ENCODE peak calls at places on chromosomes 13 and 19, in six cellular contexts. U, G, D, Q, K and F are unnamed samples.

GRCh38 chr19:30204721-30205120 is 167.5 kb upstream of the ZNF536 start:
- DNase-seq in K (no peak), G (no peak), Q (no peak), U (no peak), D (no peak), F (no peak)

GRCh38 chr19:15144046-15144646 is 36.9 kb downstream of the SYDE1 start:
- DNase-seq in G (no peak), Q (no peak), U (no peak), D (no peak), K (peak), F (no peak)

GRCh38 chr19:40976134-40976533 is 14.9 kb upstream of the CYP2B6 start:
- DNase-seq in Q (no peak), K (no peak), D (no peak), U (peak), G (no peak), F (peak)

GRCh38 chr13:110756268-110756667 is 42.8 kb downstream of the ING1 start:
- DNase-seq in G (peak), U (no peak), K (peak), Q (no peak), D (no peak), F (no peak)

GRCh38 chr19:858868-859843 is at the start of gene CFD:
- DNase-seq in K (peak), G (no peak), U (no peak), Q (no peak), D (no peak), F (no peak)

GRCh38 chr13:23159587-23160240 is 21.1 kb upstream of the SGCG start:
- DNase-seq in K (no peak), Q (no peak), G (no peak), D (no peak), U (no peak), F (no peak)

GRCh38 chr13:92745233-92745632 is 481.4 kb upstream of the GPC6 start:
- DNase-seq in D (no peak), U (no peak), Q (no peak), G (no peak), K (no peak), F (no peak)

GRCh38 chr19:49639401-49640112 is 386 bp downstream of the RRAS start:
- DNase-seq in K (no peak), U (no peak), Q (no peak), D (no peak), G (no peak), F (no peak)

GRCh38 chr13:100459747-100460146 is 128.8 kb downstream of the GGACT start:
- DNase-seq in G (no peak), Q (no peak), K (no peak), D (no peak), U (no peak), F (no peak)

GRCh38 chr19:41821003-41821735 is 23.3 kb downstream of the LYPD4 start:
- DNase-seq in D (peak), Q (peak), U (peak), K (peak), G (peak), F (peak)

GRCh38 chr13:46572758-46573384 is 19.9 kb downstream of the LRCH1 start:
- DNase-seq in U (no peak), Q (no peak), G (no peak), D (peak), K (no peak), F (peak)

GRCh38 chr19:38478273-38478971 is 44.9 kb downstream of the RYR1 start:
- DNase-seq in D (peak), G (peak), U (no peak), K (peak), Q (peak), F (peak)

GRCh38 chr13:50915562-50915961 is 6.0 kb downstream of the RNASEH2B start:
- DNase-seq in D (peak), K (no peak), U (no peak), Q (no peak), G (no peak), F (peak)

GRCh38 chr19:50275577-50276368 is 53.4 kb downstream of the KCNC3 start:
- DNase-seq in K (no peak), G (no peak), U (no peak), Q (no peak), D (no peak), F (no peak)

GRCh38 chr13:96091164-96091931 is 1.4 kb downstream of the HS6ST3 start:
- DNase-seq in K (no peak), D (no peak), Q (no peak), G (no peak), U (no peak), F (peak)

GRCh38 chr13:110882972-110883371 is 31.9 kb downstream of the ANKRD10 start:
- DNase-seq in K (peak), G (no peak), Q (no peak), D (no peak), U (no peak), F (no peak)

GRCh38 chr13:94339116-94339687 is 140.3 kb downstream of the DCT start:
- DNase-seq in D (no peak), K (no peak), U (no peak), G (no peak), Q (no peak), F (no peak)

GRCh38 chr19:45879055-45879454 is 6.9 kb downstream of the IRF2BP1 start:
- DNase-seq in Q (no peak), K (no peak), D (no peak), G (no peak), U (no peak), F (no peak)

GRCh38 chr19:6476155-6476895 is 5.3 kb downstream of the DENND1C start:
- DNase-seq in D (peak), Q (peak), K (peak), U (peak), G (peak), F (peak)

GRCh38 chr13:46721054-46721453 is 75.9 kb downstream of the ESD start:
- DNase-seq in D (peak), Q (peak), U (peak), G (peak), K (peak), F (peak)

GRCh38 chr13:75776550-75776949 is 140.4 kb downstream of the LMO7 start:
- DNase-seq in K (no peak), Q (no peak), U (no peak), G (no peak), D (no peak), F (no peak)

DNA sequence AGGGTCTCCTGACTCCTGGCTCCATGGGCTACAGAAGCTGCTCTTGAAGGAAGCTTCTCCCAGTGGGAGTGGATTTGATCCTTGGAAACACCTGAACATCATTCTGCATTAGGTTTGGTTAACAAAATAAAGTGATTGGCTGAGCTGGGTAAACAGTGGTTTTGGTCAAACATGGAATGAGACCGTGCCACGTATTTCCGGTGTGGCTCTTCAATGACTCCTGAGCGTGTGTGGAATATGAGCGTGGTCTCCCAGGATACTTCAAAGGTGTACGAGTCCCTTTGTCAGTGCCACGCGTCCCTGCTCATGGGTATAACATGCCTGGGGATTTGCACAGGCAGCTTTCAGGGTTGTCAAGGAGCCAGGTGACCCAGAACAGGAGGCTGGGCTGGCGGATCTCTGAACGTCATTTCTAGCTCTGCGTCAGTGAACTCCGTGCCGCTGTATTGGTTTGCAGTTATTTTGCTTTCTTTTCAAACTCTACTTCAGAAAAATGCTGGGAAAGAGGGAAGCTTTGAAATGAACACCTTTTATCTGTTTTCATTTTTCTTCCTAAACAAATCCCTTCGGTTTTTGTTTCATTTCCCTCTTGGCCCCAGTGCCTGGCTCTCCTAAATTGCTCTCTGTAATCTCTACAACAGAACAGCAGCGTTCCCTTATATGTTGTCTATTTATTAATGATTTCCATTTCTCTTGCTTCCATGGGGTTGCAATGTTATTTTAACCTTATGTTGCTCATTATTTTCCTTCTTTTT is 26.3 kb upstream of the GJB6 start:
- DNase-seq in G (no peak), D (no peak), K (peak), U (no peak), Q (peak), F (no peak)
- H3K4me3 ChIP-seq in G (no peak), D (no peak), K (no peak), U (no peak), Q (peak), F (no peak)

GRCh38 chr19:17445526-17446165 is 2.8 kb downstream of the TMEM221 start:
- DNase-seq in Q (no peak), D (no peak), G (no peak), U (no peak), K (no peak), F (no peak)
- H3K4me3 ChIP-seq in Q (no peak), D (no peak), G (no peak), U (no peak), K (no peak), F (no peak)

GRCh38 chr13:101626925-101627555 is 174.6 kb downstream of the ITGBL1 start:
- DNase-seq in D (peak), U (peak), K (no peak), Q (no peak), G (no peak), F (peak)
- H3K4me3 ChIP-seq in D (peak), U (no peak), K (peak), Q (peak), G (no peak), F (no peak)

GRCh38 chr13:34805347-34805746 is 136.7 kb upstream of the NBEA start:
- DNase-seq in U (no peak), K (no peak), G (no peak), Q (no peak), D (no peak), F (no peak)
- H3K4me3 ChIP-seq in U (no peak), K (no peak), G (no peak), Q (no peak), D (no peak), F (no peak)

DNA sequence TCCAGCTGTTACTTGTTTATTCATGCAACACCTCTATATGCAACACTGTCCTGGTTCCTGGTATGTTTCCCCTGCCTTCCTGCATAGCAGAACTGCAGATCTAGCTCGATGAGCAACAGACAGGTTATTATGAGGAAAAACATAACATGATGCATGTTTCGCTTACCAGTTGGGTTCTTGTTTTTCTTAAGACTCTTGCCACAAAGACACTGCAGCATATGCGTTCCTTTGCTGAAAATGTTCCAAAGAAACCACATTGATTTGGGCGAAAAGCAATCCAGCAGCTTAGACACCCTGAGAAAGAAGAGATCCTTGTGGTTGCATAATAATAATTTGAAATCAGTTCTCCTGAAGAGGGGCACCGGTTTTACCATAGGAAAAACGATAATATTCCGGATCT is 543 bp downstream of the FGF14 start:
- DNase-seq in U (no peak), Q (no peak), G (no peak), K (peak), D (no peak), F (no peak)
- H3K4me3 ChIP-seq in U (no peak), Q (peak), G (peak), K (peak), D (no peak), F (no peak)

DNA sequence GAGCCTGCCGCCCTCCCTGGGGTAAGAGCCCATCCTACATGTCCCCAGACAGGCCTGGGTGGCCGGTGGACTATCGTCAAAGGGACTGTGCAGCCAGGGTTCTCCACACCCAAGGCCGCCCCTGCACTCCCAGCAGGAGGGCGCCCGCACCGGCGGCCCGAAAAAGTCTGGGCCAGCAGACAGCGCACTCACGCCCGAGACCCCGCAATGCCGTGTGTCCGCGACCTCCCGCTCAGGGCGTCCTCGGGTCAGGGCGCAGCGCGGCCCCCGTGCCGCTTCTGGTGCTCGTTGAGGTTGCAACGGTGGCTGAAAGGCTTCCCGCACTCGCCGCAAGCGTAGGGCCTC is 2.6 kb upstream of the A1BG start:
- DNase-seq in G (no peak), K (no peak), D (no peak), U (no peak), Q (no peak), F (no peak)
- H3K4me3 ChIP-seq in G (peak), K (no peak), D (no peak), U (no peak), Q (no peak), F (no peak)

GRCh38 chr19:8578642-8579265 is 1.5 kb upstream of the MYO1F start:
- DNase-seq in G (peak), Q (peak), U (peak), D (peak), K (peak), F (peak)

GRCh38 chr19:8577247-8577646 is at the start of gene MYO1F:
- DNase-seq in U (no peak), D (peak), G (no peak), Q (no peak), K (no peak), F (peak)

GRCh38 chr19:8575467-8575997 is 1.7 kb downstream of the MYO1F start:
- DNase-seq in D (no peak), Q (no peak), U (peak), G (peak), K (peak), F (no peak)

GRCh38 chr19:8577741-8578140 is 499 bp upstream of the MYO1F start:
- DNase-seq in K (no peak), G (no peak), U (no peak), Q (no peak), D (no peak), F (no peak)

GRCh38 chr19:8576273-8576993 is 809 bp downstream of the MYO1F start:
- DNase-seq in G (no peak), Q (no peak), K (no peak), D (no peak), U (no peak), F (peak)
- H3K4me3 ChIP-seq in G (no peak), Q (no peak), K (no peak), D (peak), U (no peak), F (peak)

DNA sequence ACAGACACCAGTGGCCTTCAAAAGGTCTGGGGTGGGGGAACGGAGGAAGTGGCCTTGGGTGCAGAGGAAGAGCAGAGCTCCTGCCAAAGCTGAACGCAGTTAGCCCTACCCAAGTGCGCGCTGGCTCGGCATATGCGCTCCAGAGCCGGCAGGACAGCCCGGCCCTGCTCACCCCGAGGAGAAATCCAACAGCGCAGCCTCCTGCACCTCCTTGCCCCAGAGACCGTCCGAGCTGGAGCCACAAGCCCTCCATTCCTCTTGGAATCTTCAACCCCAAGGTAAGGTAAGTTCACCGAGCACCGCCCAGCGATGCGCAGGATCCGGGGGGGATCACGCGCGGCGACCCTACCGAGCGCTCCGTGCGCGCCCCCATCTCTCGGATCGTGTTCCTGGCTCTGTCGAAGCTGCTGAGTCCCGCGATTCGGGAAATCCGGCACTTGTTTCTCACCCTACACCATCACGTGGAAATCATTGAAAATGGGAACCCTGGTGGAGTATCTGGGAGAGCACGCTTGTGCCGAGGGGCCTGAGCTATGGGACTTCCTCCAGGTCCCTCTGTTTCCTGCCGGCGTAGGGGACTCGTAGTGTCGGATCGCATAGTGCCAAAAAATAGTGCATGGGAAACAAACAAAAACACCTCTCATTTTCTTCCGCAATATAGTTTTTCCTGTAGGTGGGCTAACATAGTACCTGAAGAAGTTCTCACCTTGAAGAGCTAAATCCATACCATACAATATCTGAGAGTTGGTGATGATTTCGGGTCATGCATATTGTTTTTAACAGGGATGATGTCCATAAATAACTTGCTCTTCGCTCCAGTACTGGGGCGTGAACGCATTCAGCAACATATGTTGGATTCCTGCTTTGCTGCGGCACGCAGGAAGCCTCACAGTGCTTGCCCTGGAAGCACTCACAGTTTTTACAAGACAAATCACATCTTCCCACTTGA is 9.3 kb downstream of the PDX1 start:
- DNase-seq in Q (no peak), K (no peak), U (no peak), D (no peak), G (no peak), F (no peak)
- H3K4me3 ChIP-seq in Q (no peak), K (no peak), U (no peak), D (no peak), G (no peak), F (no peak)